ENCODE peak calls at places on chromosomes 12 and 14, in five cellular contexts. C is tibial nerve; H is breast epithelium; E is CD8-positive, alpha-beta T cell; I is neural progenitor cell. Q is an unnamed sample. For H3K9me3, the result is how much of the 10 kb centered on the place peaks cover.

GRCh38 chr12:120249875-120250795 is 15.4 kb downstream of the PXN start:
- DNase-seq in I (no peak), C (peak), E (no peak), H (no peak), Q (peak)

GRCh38 chr12:96506776-96507175 is 17.4 kb downstream of the CFAP54 start:
- DNase-seq in I (no peak), H (no peak), C (no peak), E (no peak), Q (no peak)

GRCh38 chr12:52825961-52826360 is 8.2 kb downstream of the KRT79 start:
- DNase-seq in C (no peak), E (no peak), I (no peak), H (no peak), Q (no peak)

GRCh38 chr12:107091381-107091780 is 2.0 kb downstream of the CRY1 start:
- DNase-seq in I (no peak), E (no peak), C (no peak), H (no peak), Q (no peak)

GRCh38 chr12:2732290-2732689 is 62.5 kb upstream of the FKBP4 start:
- DNase-seq in I (no peak), C (no peak), E (no peak), H (no peak), Q (no peak)

GRCh38 chr12:114395755-114396152 is 10.2 kb downstream of the TBX5 start:
- DNase-seq in E (no peak), C (no peak), I (no peak), H (no peak), Q (no peak)

GRCh38 chr14:94680498-94681288 is 68.5 kb downstream of the SERPINA3 start:
- DNase-seq in C (peak), H (no peak), E (no peak), I (no peak), Q (no peak)

GRCh38 chr14:101791919-101792572 is 30.5 kb downstream of the PPP2R5C start:
- DNase-seq in C (no peak), I (no peak), E (no peak), H (no peak), Q (no peak)

GRCh38 chr12:41981758-41982157 is 162.9 kb downstream of the GXYLT1 start:
- DNase-seq in H (no peak), I (no peak), E (no peak), C (no peak), Q (no peak)

GRCh38 chr14:102075155-102075554 is 11.7 kb downstream of the HSP90AA1 start:
- DNase-seq in I (no peak), C (no peak), H (no peak), E (no peak), Q (no peak)

GRCh38 chr12:31331242-31331641 is 5.3 kb upstream of the SINHCAF start:
- DNase-seq in C (no peak), I (no peak), E (no peak), H (no peak), Q (no peak)

GRCh38 chr12:125330645-125331341 is 265.6 kb downstream of the AACS start:
- DNase-seq in H (peak), E (no peak), C (peak), I (peak), Q (no peak)

GRCh38 chr14:83826838-83827237 is 1703.1 kb upstream of the FLRT2 start:
- DNase-seq in C (no peak), I (no peak), E (no peak), H (no peak), Q (no peak)

GRCh38 chr14:105398044-105398725 is at the start of gene TEX22:
- DNase-seq in E (peak), I (peak), H (peak), C (peak), Q (peak)
- TF ChIP-seq CTCF in E (no peak), I (no peak), H (no peak), C (peak), Q (no peak)

DNA sequence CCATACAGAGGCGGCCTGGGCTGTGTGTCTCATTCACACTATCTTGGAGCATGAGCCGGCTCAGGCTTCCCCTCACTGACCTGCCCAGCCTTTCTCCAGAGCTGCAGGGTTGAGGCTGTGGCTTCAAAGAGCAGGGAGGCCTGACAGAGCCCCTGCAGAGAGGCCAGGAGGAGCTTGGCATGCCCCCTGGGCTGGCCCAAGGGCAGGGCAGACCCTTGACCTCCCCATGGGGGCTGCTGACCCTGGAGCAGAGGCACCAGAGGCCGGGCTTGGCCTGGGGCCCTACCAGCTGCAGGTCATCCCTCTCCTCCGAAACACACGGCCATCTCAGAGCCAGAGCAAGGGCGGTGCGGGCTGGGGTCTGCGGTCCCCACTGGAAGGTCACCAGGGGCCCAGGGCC is 46.6 kb upstream of the FZD10 start:
- DNase-seq in E (no peak), I (no peak), C (no peak), H (no peak), Q (no peak)
- H3K9me3 ChIP-seq in E (under half), I (under half), C (under half), H (under half), Q (under half)

GRCh38 chr14:88934231-88934898 is 109.9 kb downstream of the TTC8 start:
- DNase-seq in H (no peak), I (no peak), E (no peak), C (no peak), Q (no peak)

GRCh38 chr14:88933203-88933602 is 108.8 kb downstream of the TTC8 start:
- DNase-seq in E (no peak), I (no peak), C (no peak), H (no peak), Q (no peak)

GRCh38 chr14:88935083-88935482 is 110.6 kb downstream of the TTC8 start:
- DNase-seq in C (no peak), I (no peak), E (no peak), H (no peak), Q (no peak)

DNA sequence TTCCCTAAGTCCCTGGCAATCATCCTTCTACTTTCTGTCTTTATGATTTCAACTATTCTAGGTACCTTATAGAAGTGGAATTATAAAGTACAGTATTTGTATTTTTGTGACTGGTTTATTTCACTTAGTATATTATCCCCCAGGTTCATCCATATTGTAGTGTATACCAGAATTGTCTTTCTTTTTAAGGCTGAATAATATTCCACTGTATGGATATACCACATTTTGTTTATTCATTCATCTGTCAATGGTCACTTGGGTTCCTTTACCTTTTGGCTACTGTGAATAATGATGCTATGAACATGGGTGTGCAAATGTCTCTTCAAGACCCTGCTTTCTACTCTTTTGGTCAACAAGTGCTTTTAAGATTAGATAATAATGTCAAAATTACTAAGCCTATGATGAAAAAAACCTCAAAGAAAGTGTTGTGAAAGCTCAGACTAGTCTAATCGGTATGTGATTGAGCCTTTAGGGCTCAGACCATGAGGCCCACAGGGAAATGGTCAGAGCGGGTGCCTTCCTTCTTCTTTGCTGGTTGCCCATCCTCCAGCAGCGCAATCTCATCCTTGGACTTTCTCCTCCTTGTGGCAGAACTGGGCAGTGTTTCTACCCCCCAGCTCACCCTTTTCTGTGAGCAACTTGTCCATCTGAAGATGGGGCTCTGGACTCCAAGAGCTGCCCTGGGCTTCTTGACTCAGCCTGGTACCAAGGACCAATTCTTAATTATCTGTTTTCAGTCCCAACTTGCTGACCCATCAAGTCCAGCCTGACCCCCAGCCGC is 105.4 kb downstream of the TTC8 start:
- DNase-seq in I (no peak), E (no peak), H (no peak), C (no peak), Q (no peak)
- TF ChIP-seq CTCF in I (peak), E (no peak), H (no peak), C (no peak), Q (no peak)

GRCh38 chr14:98404811-98405210 is 867.2 kb downstream of the BCL11B start:
- DNase-seq in C (no peak), E (no peak), H (no peak), I (peak), Q (no peak)

GRCh38 chr14:98408713-98409112 is 863.3 kb downstream of the BCL11B start:
- DNase-seq in E (no peak), C (no peak), I (no peak), H (no peak), Q (no peak)

GRCh38 chr14:98411154-98411553 is 860.8 kb downstream of the BCL11B start:
- DNase-seq in E (no peak), H (no peak), C (no peak), I (no peak), Q (no peak)

GRCh38 chr14:98412431-98412830 is 859.6 kb downstream of the BCL11B start:
- DNase-seq in C (no peak), I (no peak), H (no peak), E (no peak), Q (no peak)

GRCh38 chr14:98408024-98408555 is 863.9 kb downstream of the BCL11B start:
- DNase-seq in C (no peak), H (no peak), I (no peak), E (no peak), Q (no peak)
- H3K9me3 ChIP-seq in C (under half), H (under half), I (under half), E (under half), Q (under half)

GRCh38 chr14:24816011-24816928 is 182.3 kb upstream of the GZMB start:
- DNase-seq in I (no peak), E (no peak), H (no peak), C (no peak), Q (no peak)

GRCh38 chr14:24815543-24815942 is 181.6 kb upstream of the GZMB start:
- DNase-seq in C (no peak), H (no peak), E (no peak), I (no peak), Q (no peak)

GRCh38 chr14:24817638-24818053 is 183.7 kb upstream of the GZMB start:
- DNase-seq in H (no peak), C (no peak), E (no peak), I (peak), Q (no peak)

GRCh38 chr14:24818054-24818822 is 184.2 kb upstream of the GZMB start:
- DNase-seq in H (no peak), C (no peak), E (no peak), I (no peak), Q (no peak)

GRCh38 chr14:24816929-24817637 is 183.1 kb upstream of the GZMB start:
- DNase-seq in C (no peak), E (no peak), I (no peak), H (no peak), Q (no peak)
- TF ChIP-seq CTCF in C (no peak), E (no peak), I (no peak), H (no peak), Q (no peak)